ENCODE peak calls at places on chromosomes 3 and 15, in five cellular contexts. C, J, P, L and H are unnamed samples.

GRCh38 chr3:192326656-192327055 is 400.7 kb downstream of the FGF12 start:
- DNase-seq in C (no peak), J (no peak), P (no peak), L (no peak), H (no peak)

GRCh38 chr3:66433522-66433782 is 67.4 kb downstream of the LRIG1 start:
- DNase-seq in C (no peak), J (no peak), P (no peak), L (no peak), H (no peak)

GRCh38 chr3:24508423-24508839 is 13.8 kb upstream of the THRB start:
- DNase-seq in C (no peak), J (no peak), P (no peak), L (no peak), H (no peak)

GRCh38 chr3:52983336-52983807 is 62.5 kb downstream of the SFMBT1 start:
- DNase-seq in C (no peak), J (no peak), P (no peak), L (no peak), H (peak; percentile 27)

GRCh38 chr15:72706266-72706665 is 20.3 kb downstream of the BBS4 start:
- DNase-seq in C (no peak), J (no peak), P (no peak), L (no peak), H (no peak)

GRCh38 chr3:148727242-148727641 is 29.5 kb downstream of the AGTR1 start:
- DNase-seq in C (no peak), J (peak; percentile 51), P (no peak), L (peak; percentile 49), H (no peak)

GRCh38 chr15:88661766-88662556 is 23.1 kb downstream of the ISG20 start:
- DNase-seq in C (no peak), J (no peak), P (no peak), L (no peak), H (no peak)

GRCh38 chr3:171753665-171754408 is 56.4 kb downstream of the PLD1 start:
- DNase-seq in C (no peak), J (no peak), P (no peak), L (no peak), H (no peak)

GRCh38 chr3:122908251-122908650 is 113.4 kb downstream of the SLC49A4 start:
- DNase-seq in C (no peak), J (no peak), P (no peak), L (no peak), H (no peak)

GRCh38 chr3:188358787-188359493 is 205.0 kb downstream of the LPP start:
- DNase-seq in C (no peak), J (no peak), P (no peak), L (no peak), H (no peak)

GRCh38 chr3:70822777-70823176 is 510.3 kb upstream of the MDFIC2 start:
- DNase-seq in C (no peak), J (no peak), P (no peak), L (no peak), H (no peak)

GRCh38 chr15:41506796-41507341 is 6.8 kb downstream of the LTK start:
- DNase-seq in C (no peak), J (no peak), P (no peak), L (no peak), H (no peak)

GRCh38 chr3:126743350-126743749 is 39.3 kb downstream of the CHCHD6 start:
- DNase-seq in C (no peak), J (no peak), P (no peak), L (no peak), H (no peak)

DNA sequence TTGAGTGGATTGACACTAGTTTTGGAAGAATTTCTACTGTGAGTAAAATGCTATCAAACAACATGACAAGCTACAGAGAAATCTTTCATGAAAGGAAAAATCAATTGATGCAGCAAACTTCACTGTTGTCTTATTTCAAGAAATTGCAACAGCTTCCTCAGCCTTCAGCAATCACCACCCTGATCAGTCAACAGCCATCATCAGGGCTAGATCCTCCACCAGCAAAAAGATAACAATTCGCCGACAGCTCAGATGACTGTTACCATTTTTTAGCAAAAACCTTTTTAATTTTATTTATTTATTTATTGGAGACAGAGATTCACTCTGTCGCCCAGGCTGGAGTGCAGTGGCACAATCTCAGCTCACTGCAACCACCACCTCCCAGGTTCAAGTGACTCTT is 44.0 kb downstream of the MLH1 start:
- DNase-seq in C (no peak), J (no peak), P (no peak), L (no peak), H (no peak)
- TF ChIP-seq CTCF in C (no peak), J (no peak), P (no peak), L (no peak), H (no peak)

GRCh38 chr15:82572311-82572710 is 32.1 kb upstream of the RPS17 start:
- DNase-seq in C (no peak), J (no peak), P (no peak), L (no peak), H (no peak)

GRCh38 chr15:82572986-82573385 is 32.7 kb upstream of the RPS17 start:
- DNase-seq in C (no peak), J (no peak), P (no peak), L (no peak), H (no peak)

GRCh38 chr15:82570721-82571519 is 30.7 kb upstream of the RPS17 start:
- DNase-seq in C (no peak), J (no peak), P (no peak), L (no peak), H (no peak)

GRCh38 chr15:82569834-82570233 is 29.6 kb upstream of the RPS17 start:
- DNase-seq in C (no peak), J (no peak), P (no peak), L (no peak), H (no peak)

DNA sequence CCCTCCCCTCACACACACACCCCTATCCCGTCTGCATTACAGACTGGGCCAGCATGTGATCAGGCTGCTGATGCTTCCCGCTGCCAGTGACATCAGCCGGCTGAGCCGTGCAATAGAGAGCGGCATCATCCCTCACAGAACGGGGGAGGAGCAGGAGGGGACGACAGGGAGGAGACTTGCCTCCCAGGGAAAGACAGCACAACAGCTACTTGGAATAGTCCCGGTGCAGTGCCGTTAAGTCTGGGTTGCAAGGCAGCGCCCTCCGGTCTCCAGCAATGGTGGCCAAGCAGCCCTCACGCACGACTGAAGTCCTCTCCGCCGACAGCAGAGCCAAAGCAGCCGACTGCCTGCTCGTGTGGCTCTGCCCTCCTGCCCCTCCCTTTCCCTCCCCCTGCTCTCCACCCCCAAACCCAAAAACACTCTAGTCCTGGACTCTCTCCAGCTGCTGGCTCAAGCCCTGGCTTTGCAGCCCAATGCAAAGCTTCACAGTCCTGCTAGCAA is 31.5 kb upstream of the RPS17 start:
- DNase-seq in C (peak; percentile 11), J (no peak), P (peak; percentile 60), L (no peak), H (no peak)
- H3K27me3 ChIP-seq in C (no peaks in the 10 kb centered on the region), J (no peaks in the 10 kb centered on the region), P (no peaks in the 10 kb centered on the region), L (peaks cover 10% of the 10 kb centered on the region), H (peaks cover 12% of the 10 kb centered on the region)

GRCh38 chr15:32851619-32852416 is 134.0 kb downstream of the GREM1 start:
- DNase-seq in C (no peak), J (no peak), P (no peak), L (no peak), H (no peak)

GRCh38 chr15:32855942-32856341 is 138.1 kb downstream of the GREM1 start:
- DNase-seq in C (no peak), J (no peak), P (no peak), L (peak; percentile 45), H (no peak)

GRCh38 chr15:32849769-32850668 is 132.2 kb downstream of the GREM1 start:
- DNase-seq in C (no peak), J (no peak), P (no peak), L (no peak), H (no peak)

GRCh38 chr15:32853667-32854066 is 135.9 kb downstream of the GREM1 start:
- DNase-seq in C (no peak), J (no peak), P (no peak), L (no peak), H (no peak)

DNA sequence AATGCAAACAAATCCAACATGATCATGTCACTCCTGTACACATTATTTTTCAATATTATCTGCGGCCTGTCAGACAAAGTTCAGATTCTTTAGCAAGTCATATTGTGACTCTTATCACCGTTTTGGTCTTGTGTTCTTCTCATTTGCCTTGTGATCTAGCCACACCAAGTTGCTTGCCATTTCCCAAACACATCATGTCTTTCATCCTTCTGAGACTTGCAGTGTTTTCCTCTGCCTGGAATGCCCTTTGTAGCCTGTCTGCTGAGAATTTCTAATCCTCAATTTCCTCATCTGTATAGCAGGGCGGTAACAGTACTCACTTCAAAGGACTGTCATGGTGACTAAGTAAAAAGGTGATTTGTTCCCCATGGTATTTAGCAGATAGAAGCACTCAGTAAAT is 135.0 kb downstream of the GREM1 start:
- DNase-seq in C (no peak), J (no peak), P (no peak), L (no peak), H (no peak)
- H3K9me3 ChIP-seq in C (no peaks in the 10 kb centered on the region), J (no peaks in the 10 kb centered on the region), P (no peaks in the 10 kb centered on the region), L (no peaks in the 10 kb centered on the region), H (no peaks in the 10 kb centered on the region)

GRCh38 chr15:98296653-98297052 is 336.1 kb downstream of the ARRDC4 start:
- DNase-seq in C (no peak), J (no peak), P (no peak), L (no peak), H (no peak)

GRCh38 chr15:98294126-98294525 is 333.6 kb downstream of the ARRDC4 start:
- DNase-seq in C (no peak), J (no peak), P (no peak), L (no peak), H (no peak)

GRCh38 chr15:98288091-98288590 is 327.6 kb downstream of the ARRDC4 start:
- DNase-seq in C (no peak), J (no peak), P (no peak), L (no peak), H (no peak)

GRCh38 chr15:98289747-98290146 is 329.2 kb downstream of the ARRDC4 start:
- DNase-seq in C (no peak), J (no peak), P (no peak), L (no peak), H (no peak)

DNA sequence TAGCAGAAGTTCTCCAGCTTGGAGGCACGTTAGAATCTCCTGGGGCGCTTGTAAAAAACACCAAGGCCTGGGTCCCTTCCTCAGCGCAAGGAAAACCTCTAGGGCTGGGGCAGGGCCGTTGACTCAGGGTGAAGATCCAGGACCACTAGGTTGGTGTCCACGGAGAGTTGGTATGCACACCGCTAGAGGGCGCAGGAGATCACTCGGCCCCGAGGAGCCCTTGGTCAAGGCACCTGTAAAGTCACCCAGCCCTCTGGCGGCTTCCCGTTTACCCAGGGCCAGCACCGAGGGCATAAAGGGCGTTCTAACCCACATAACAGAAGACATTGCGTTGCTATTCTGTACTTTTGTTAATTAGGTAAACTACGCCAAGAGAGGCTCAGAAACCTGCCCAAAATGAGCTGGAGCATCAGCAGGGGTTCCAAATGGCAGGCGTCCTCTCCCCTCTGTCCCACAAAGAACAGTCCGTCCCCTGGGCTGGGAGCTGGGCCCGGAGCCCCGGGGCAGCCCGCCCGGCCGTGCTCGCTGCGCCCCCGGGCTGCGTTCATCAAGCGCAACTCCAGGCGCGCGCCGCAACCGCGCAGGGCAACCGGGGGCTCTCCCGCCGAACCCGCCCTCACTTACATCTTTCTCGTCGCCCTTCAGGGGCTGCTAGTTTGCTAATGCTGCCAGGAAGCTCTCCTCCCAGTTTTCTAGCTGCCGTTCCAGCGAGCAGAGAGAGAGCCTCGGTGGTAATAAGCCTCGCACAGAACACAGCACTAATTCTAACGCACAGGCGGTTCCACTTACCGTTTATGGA is 332.1 kb downstream of the ARRDC4 start:
- DNase-seq in C (no peak), J (peak; percentile 42), P (peak; percentile 79), L (peak; percentile 21), H (no peak)
- TF ChIP-seq CTCF in C (peak; percentile 43), J (peak; percentile 61), P (peak; percentile 52), L (peak; percentile 60), H (no peak)

GRCh38 chr3:134652886-134653630 is 2.2 kb upstream of the KY start:
- DNase-seq in C (no peak), J (no peak), P (no peak), L (no peak), H (no peak)
- H3K27me3 ChIP-seq in C (no peaks in the 10 kb centered on the region), J (no peaks in the 10 kb centered on the region), P (no peaks in the 10 kb centered on the region), L (peaks cover 24% of the 10 kb centered on the region), H (peaks cover 18% of the 10 kb centered on the region)

GRCh38 chr3:1171320-1171719 is 78.5 kb downstream of the CNTN6 start:
- DNase-seq in C (no peak), J (no peak), P (no peak), L (no peak), H (no peak)
- H3K9me3 ChIP-seq in C (no peaks in the 10 kb centered on the region), J (no peaks in the 10 kb centered on the region), P (no peaks in the 10 kb centered on the region), L (peaks cover 18% of the 10 kb centered on the region), H (no peaks in the 10 kb centered on the region)